ENCODE peak calls at places on chromosomes 1 and 21, in nine cellular contexts. One of them, this sample, is unnamed.

GRCh38 chr1:214318956-214319355 is 38.0 kb downstream of the SMYD2 start:
- DNase-seq in naive thymus-derived CD8-positive, alpha-beta T cell: no peak
- DNase-seq in type B pancreatic cell: no peak
- DNase-seq in NCI-H345: no peak
- DNase-seq in ELF-1: no peak
- DNase-seq in CD8-positive, alpha-beta T cell: no peak
- DNase-seq in stimulated activated CD8-positive, alpha-beta memory T cell treated with anti-CD3 and anti-CD28 coated beads, Interleukin-4, amount 100 ng/mL, for 1 hour: no peak
- DNase-seq in fibroblast of the aortic adventitia: no peak
- DNase-seq in effector CD8-positive, alpha-beta T cell: no peak
- DNase-seq in this sample: no peak

GRCh38 chr1:54542962-54543539 is 5.0 kb upstream of the ACOT11 start:
- DNase-seq in naive thymus-derived CD8-positive, alpha-beta T cell: no peak
- DNase-seq in type B pancreatic cell: no peak
- DNase-seq in NCI-H345: no peak
- DNase-seq in ELF-1: no peak
- DNase-seq in CD8-positive, alpha-beta T cell: no peak
- DNase-seq in stimulated activated CD8-positive, alpha-beta memory T cell treated with anti-CD3 and anti-CD28 coated beads, Interleukin-4, amount 100 ng/mL, for 1 hour: no peak
- DNase-seq in fibroblast of the aortic adventitia: peak; percentile 18
- DNase-seq in effector CD8-positive, alpha-beta T cell: no peak
- DNase-seq in this sample: no peak

GRCh38 chr1:157096881-157097280 is 2.7 kb downstream of the ETV3L start:
- DNase-seq in naive thymus-derived CD8-positive, alpha-beta T cell: no peak
- DNase-seq in type B pancreatic cell: no peak
- DNase-seq in NCI-H345: no peak
- DNase-seq in ELF-1: no peak
- DNase-seq in CD8-positive, alpha-beta T cell: no peak
- DNase-seq in stimulated activated CD8-positive, alpha-beta memory T cell treated with anti-CD3 and anti-CD28 coated beads, Interleukin-4, amount 100 ng/mL, for 1 hour: no peak
- DNase-seq in fibroblast of the aortic adventitia: no peak
- DNase-seq in effector CD8-positive, alpha-beta T cell: no peak
- DNase-seq in this sample: no peak

GRCh38 chr1:149849947-149850360 is 49.4 kb upstream of the BOLA1 start:
- DNase-seq in naive thymus-derived CD8-positive, alpha-beta T cell: no peak
- DNase-seq in type B pancreatic cell: no peak
- DNase-seq in NCI-H345: no peak
- DNase-seq in ELF-1: peak; percentile 23
- DNase-seq in CD8-positive, alpha-beta T cell: no peak
- DNase-seq in stimulated activated CD8-positive, alpha-beta memory T cell treated with anti-CD3 and anti-CD28 coated beads, Interleukin-4, amount 100 ng/mL, for 1 hour: no peak
- DNase-seq in fibroblast of the aortic adventitia: peak; percentile 17
- DNase-seq in effector CD8-positive, alpha-beta T cell: no peak
- DNase-seq in this sample: no peak

GRCh38 chr21:44704636-44705001 is 6.8 kb downstream of the TSPEAR start:
- DNase-seq in naive thymus-derived CD8-positive, alpha-beta T cell: no peak
- DNase-seq in type B pancreatic cell: no peak
- DNase-seq in NCI-H345: no peak
- DNase-seq in ELF-1: no peak
- DNase-seq in CD8-positive, alpha-beta T cell: no peak
- DNase-seq in stimulated activated CD8-positive, alpha-beta memory T cell treated with anti-CD3 and anti-CD28 coated beads, Interleukin-4, amount 100 ng/mL, for 1 hour: no peak
- DNase-seq in fibroblast of the aortic adventitia: no peak
- DNase-seq in effector CD8-positive, alpha-beta T cell: no peak
- DNase-seq in this sample: no peak

GRCh38 chr1:228150458-228151169 is 884 bp downstream of the GJC2 start:
- DNase-seq in naive thymus-derived CD8-positive, alpha-beta T cell: no peak
- DNase-seq in type B pancreatic cell: no peak
- DNase-seq in NCI-H345: no peak
- DNase-seq in ELF-1: no peak
- DNase-seq in CD8-positive, alpha-beta T cell: no peak
- DNase-seq in stimulated activated CD8-positive, alpha-beta memory T cell treated with anti-CD3 and anti-CD28 coated beads, Interleukin-4, amount 100 ng/mL, for 1 hour: no peak
- DNase-seq in fibroblast of the aortic adventitia: peak; percentile 96
- DNase-seq in effector CD8-positive, alpha-beta T cell: no peak
- DNase-seq in this sample: peak; percentile 84

GRCh38 chr1:188706742-188707141 is 1770.9 kb downstream of the BRINP3 start:
- DNase-seq in naive thymus-derived CD8-positive, alpha-beta T cell: no peak
- DNase-seq in type B pancreatic cell: no peak
- DNase-seq in NCI-H345: no peak
- DNase-seq in ELF-1: no peak
- DNase-seq in CD8-positive, alpha-beta T cell: no peak
- DNase-seq in stimulated activated CD8-positive, alpha-beta memory T cell treated with anti-CD3 and anti-CD28 coated beads, Interleukin-4, amount 100 ng/mL, for 1 hour: no peak
- DNase-seq in fibroblast of the aortic adventitia: peak; percentile 56
- DNase-seq in effector CD8-positive, alpha-beta T cell: no peak
- DNase-seq in this sample: no peak

GRCh38 chr1:92709738-92710137 is 75.2 kb downstream of the EVI5 start:
- DNase-seq in naive thymus-derived CD8-positive, alpha-beta T cell: no peak
- DNase-seq in type B pancreatic cell: no peak
- DNase-seq in NCI-H345: no peak
- DNase-seq in ELF-1: peak; percentile 3
- DNase-seq in CD8-positive, alpha-beta T cell: no peak
- DNase-seq in stimulated activated CD8-positive, alpha-beta memory T cell treated with anti-CD3 and anti-CD28 coated beads, Interleukin-4, amount 100 ng/mL, for 1 hour: no peak
- DNase-seq in fibroblast of the aortic adventitia: peak; percentile 53
- DNase-seq in effector CD8-positive, alpha-beta T cell: no peak
- DNase-seq in this sample: no peak

GRCh38 chr21:19246018-19246417 is 842.4 kb upstream of the TMPRSS15 start:
- DNase-seq in naive thymus-derived CD8-positive, alpha-beta T cell: no peak
- DNase-seq in type B pancreatic cell: no peak
- DNase-seq in NCI-H345: no peak
- DNase-seq in ELF-1: no peak
- DNase-seq in CD8-positive, alpha-beta T cell: no peak
- DNase-seq in stimulated activated CD8-positive, alpha-beta memory T cell treated with anti-CD3 and anti-CD28 coated beads, Interleukin-4, amount 100 ng/mL, for 1 hour: no peak
- DNase-seq in fibroblast of the aortic adventitia: no peak
- DNase-seq in effector CD8-positive, alpha-beta T cell: no peak
- DNase-seq in this sample: no peak

GRCh38 chr1:217275617-217276398 is 355.1 kb downstream of the GPATCH2 start:
- DNase-seq in naive thymus-derived CD8-positive, alpha-beta T cell: no peak
- DNase-seq in type B pancreatic cell: no peak
- DNase-seq in NCI-H345: no peak
- DNase-seq in ELF-1: no peak
- DNase-seq in CD8-positive, alpha-beta T cell: no peak
- DNase-seq in stimulated activated CD8-positive, alpha-beta memory T cell treated with anti-CD3 and anti-CD28 coated beads, Interleukin-4, amount 100 ng/mL, for 1 hour: no peak
- DNase-seq in fibroblast of the aortic adventitia: peak; percentile 82
- DNase-seq in effector CD8-positive, alpha-beta T cell: no peak
- DNase-seq in this sample: no peak

GRCh38 chr21:45502006-45502345 is 40.3 kb downstream of the SLC19A1 start:
- DNase-seq in naive thymus-derived CD8-positive, alpha-beta T cell: no peak
- DNase-seq in type B pancreatic cell: peak; percentile 64
- DNase-seq in NCI-H345: no peak
- DNase-seq in ELF-1: no peak
- DNase-seq in CD8-positive, alpha-beta T cell: no peak
- DNase-seq in stimulated activated CD8-positive, alpha-beta memory T cell treated with anti-CD3 and anti-CD28 coated beads, Interleukin-4, amount 100 ng/mL, for 1 hour: no peak
- DNase-seq in fibroblast of the aortic adventitia: no peak
- DNase-seq in effector CD8-positive, alpha-beta T cell: no peak
- DNase-seq in this sample: no peak

GRCh38 chr1:164671597-164672327 is 112.8 kb downstream of the PBX1 start:
- DNase-seq in naive thymus-derived CD8-positive, alpha-beta T cell: no peak
- DNase-seq in type B pancreatic cell: no peak
- DNase-seq in NCI-H345: peak; percentile 11
- DNase-seq in ELF-1: no peak
- DNase-seq in CD8-positive, alpha-beta T cell: no peak
- DNase-seq in stimulated activated CD8-positive, alpha-beta memory T cell treated with anti-CD3 and anti-CD28 coated beads, Interleukin-4, amount 100 ng/mL, for 1 hour: no peak
- DNase-seq in fibroblast of the aortic adventitia: no peak
- DNase-seq in effector CD8-positive, alpha-beta T cell: no peak
- DNase-seq in this sample: no peak

GRCh38 chr1:23951646-23952095 is 8.0 kb upstream of the PNRC2 start:
- DNase-seq in naive thymus-derived CD8-positive, alpha-beta T cell: no peak
- DNase-seq in type B pancreatic cell: no peak
- DNase-seq in NCI-H345: no peak
- DNase-seq in ELF-1: peak; percentile 32
- DNase-seq in CD8-positive, alpha-beta T cell: no peak
- DNase-seq in stimulated activated CD8-positive, alpha-beta memory T cell treated with anti-CD3 and anti-CD28 coated beads, Interleukin-4, amount 100 ng/mL, for 1 hour: no peak
- DNase-seq in fibroblast of the aortic adventitia: peak; percentile 80
- DNase-seq in effector CD8-positive, alpha-beta T cell: no peak
- DNase-seq in this sample: no peak

GRCh38 chr1:15760520-15761211 is 2.1 kb downstream of the FBLIM1 start:
- DNase-seq in naive thymus-derived CD8-positive, alpha-beta T cell: no peak
- DNase-seq in type B pancreatic cell: no peak
- DNase-seq in NCI-H345: no peak
- DNase-seq in ELF-1: peak; percentile 83
- DNase-seq in CD8-positive, alpha-beta T cell: no peak
- DNase-seq in stimulated activated CD8-positive, alpha-beta memory T cell treated with anti-CD3 and anti-CD28 coated beads, Interleukin-4, amount 100 ng/mL, for 1 hour: no peak
- DNase-seq in fibroblast of the aortic adventitia: peak; percentile 81
- DNase-seq in effector CD8-positive, alpha-beta T cell: no peak
- DNase-seq in this sample: no peak

GRCh38 chr1:200905411-200906052 is 10.8 kb downstream of the INAVA start:
- DNase-seq in naive thymus-derived CD8-positive, alpha-beta T cell: no peak
- DNase-seq in type B pancreatic cell: no peak
- DNase-seq in NCI-H345: no peak
- DNase-seq in ELF-1: no peak
- DNase-seq in CD8-positive, alpha-beta T cell: no peak
- DNase-seq in stimulated activated CD8-positive, alpha-beta memory T cell treated with anti-CD3 and anti-CD28 coated beads, Interleukin-4, amount 100 ng/mL, for 1 hour: no peak
- DNase-seq in fibroblast of the aortic adventitia: no peak
- DNase-seq in effector CD8-positive, alpha-beta T cell: no peak
- DNase-seq in this sample: no peak

GRCh38 chr1:156766288-156767100 is 841 bp upstream of the PRCC start:
- DNase-seq in naive thymus-derived CD8-positive, alpha-beta T cell: no peak
- DNase-seq in type B pancreatic cell: no peak
- DNase-seq in NCI-H345: no peak
- DNase-seq in ELF-1: no peak
- DNase-seq in CD8-positive, alpha-beta T cell: no peak
- DNase-seq in stimulated activated CD8-positive, alpha-beta memory T cell treated with anti-CD3 and anti-CD28 coated beads, Interleukin-4, amount 100 ng/mL, for 1 hour: no peak
- DNase-seq in fibroblast of the aortic adventitia: no peak
- DNase-seq in effector CD8-positive, alpha-beta T cell: no peak
- DNase-seq in this sample: no peak

GRCh38 chr1:103496014-103496635 is 29.4 kb upstream of the RNPC3 start:
- DNase-seq in naive thymus-derived CD8-positive, alpha-beta T cell: no peak
- DNase-seq in type B pancreatic cell: no peak
- DNase-seq in NCI-H345: no peak
- DNase-seq in ELF-1: no peak
- DNase-seq in CD8-positive, alpha-beta T cell: no peak
- DNase-seq in stimulated activated CD8-positive, alpha-beta memory T cell treated with anti-CD3 and anti-CD28 coated beads, Interleukin-4, amount 100 ng/mL, for 1 hour: no peak
- DNase-seq in fibroblast of the aortic adventitia: peak; percentile 68
- DNase-seq in effector CD8-positive, alpha-beta T cell: no peak
- DNase-seq in this sample: no peak

GRCh38 chr1:85061711-85062424 is 13.6 kb upstream of the MCOLN3 start:
- DNase-seq in naive thymus-derived CD8-positive, alpha-beta T cell: peak; percentile 56
- DNase-seq in type B pancreatic cell: peak; percentile 89
- DNase-seq in NCI-H345: peak; percentile 98
- DNase-seq in ELF-1: peak; percentile 96
- DNase-seq in CD8-positive, alpha-beta T cell: peak; percentile 74
- DNase-seq in stimulated activated CD8-positive, alpha-beta memory T cell treated with anti-CD3 and anti-CD28 coated beads, Interleukin-4, amount 100 ng/mL, for 1 hour: peak; percentile 28
- DNase-seq in fibroblast of the aortic adventitia: peak; percentile 100
- DNase-seq in effector CD8-positive, alpha-beta T cell: peak; percentile 72
- DNase-seq in this sample: peak; percentile 58

GRCh38 chr1:235325854-235326253 is 2.1 kb downstream of the ARID4B start:
- DNase-seq in naive thymus-derived CD8-positive, alpha-beta T cell: no peak
- DNase-seq in type B pancreatic cell: no peak
- DNase-seq in NCI-H345: no peak
- DNase-seq in ELF-1: no peak
- DNase-seq in CD8-positive, alpha-beta T cell: no peak
- DNase-seq in stimulated activated CD8-positive, alpha-beta memory T cell treated with anti-CD3 and anti-CD28 coated beads, Interleukin-4, amount 100 ng/mL, for 1 hour: no peak
- DNase-seq in fibroblast of the aortic adventitia: no peak
- DNase-seq in effector CD8-positive, alpha-beta T cell: no peak
- DNase-seq in this sample: no peak

GRCh38 chr1:202017385-202018225 is 7.2 kb downstream of the ELF3 start:
- DNase-seq in naive thymus-derived CD8-positive, alpha-beta T cell: no peak
- DNase-seq in type B pancreatic cell: no peak
- DNase-seq in NCI-H345: peak; percentile 33
- DNase-seq in ELF-1: peak; percentile 45
- DNase-seq in CD8-positive, alpha-beta T cell: no peak
- DNase-seq in stimulated activated CD8-positive, alpha-beta memory T cell treated with anti-CD3 and anti-CD28 coated beads, Interleukin-4, amount 100 ng/mL, for 1 hour: no peak
- DNase-seq in fibroblast of the aortic adventitia: no peak
- DNase-seq in effector CD8-positive, alpha-beta T cell: no peak
- DNase-seq in this sample: no peak

GRCh38 chr1:210222288-210223006 is 10.1 kb upstream of the SERTAD4 start:
- DNase-seq in naive thymus-derived CD8-positive, alpha-beta T cell: no peak
- DNase-seq in type B pancreatic cell: no peak
- DNase-seq in NCI-H345: peak; percentile 55
- DNase-seq in ELF-1: peak; percentile 71
- DNase-seq in CD8-positive, alpha-beta T cell: no peak
- DNase-seq in stimulated activated CD8-positive, alpha-beta memory T cell treated with anti-CD3 and anti-CD28 coated beads, Interleukin-4, amount 100 ng/mL, for 1 hour: no peak
- DNase-seq in fibroblast of the aortic adventitia: no peak
- DNase-seq in effector CD8-positive, alpha-beta T cell: no peak
- DNase-seq in this sample: no peak

GRCh38 chr1:104294259-104294658 is 544.6 kb downstream of the AMY1C start:
- DNase-seq in naive thymus-derived CD8-positive, alpha-beta T cell: no peak
- DNase-seq in type B pancreatic cell: no peak
- DNase-seq in NCI-H345: no peak
- DNase-seq in ELF-1: no peak
- DNase-seq in CD8-positive, alpha-beta T cell: no peak
- DNase-seq in stimulated activated CD8-positive, alpha-beta memory T cell treated with anti-CD3 and anti-CD28 coated beads, Interleukin-4, amount 100 ng/mL, for 1 hour: no peak
- DNase-seq in fibroblast of the aortic adventitia: no peak
- DNase-seq in effector CD8-positive, alpha-beta T cell: no peak
- DNase-seq in this sample: no peak

GRCh38 chr1:96997717-96998116 is 276.1 kb downstream of the PTBP2 start:
- DNase-seq in naive thymus-derived CD8-positive, alpha-beta T cell: no peak
- DNase-seq in type B pancreatic cell: no peak
- DNase-seq in NCI-H345: no peak
- DNase-seq in ELF-1: no peak
- DNase-seq in CD8-positive, alpha-beta T cell: no peak
- DNase-seq in stimulated activated CD8-positive, alpha-beta memory T cell treated with anti-CD3 and anti-CD28 coated beads, Interleukin-4, amount 100 ng/mL, for 1 hour: no peak
- DNase-seq in fibroblast of the aortic adventitia: no peak
- DNase-seq in effector CD8-positive, alpha-beta T cell: no peak
- DNase-seq in this sample: no peak

GRCh38 chr1:112674986-112675727 is 698 bp downstream of the MOV10 start:
- DNase-seq in naive thymus-derived CD8-positive, alpha-beta T cell: peak; percentile 50
- DNase-seq in type B pancreatic cell: peak; percentile 80
- DNase-seq in NCI-H345: peak; percentile 63
- DNase-seq in ELF-1: peak; percentile 58
- DNase-seq in CD8-positive, alpha-beta T cell: no peak
- DNase-seq in stimulated activated CD8-positive, alpha-beta memory T cell treated with anti-CD3 and anti-CD28 coated beads, Interleukin-4, amount 100 ng/mL, for 1 hour: no peak
- DNase-seq in fibroblast of the aortic adventitia: no peak
- DNase-seq in effector CD8-positive, alpha-beta T cell: peak; percentile 9
- DNase-seq in this sample: no peak

GRCh38 chr1:97668945-97669344 is 251.9 kb downstream of the DPYD start:
- DNase-seq in naive thymus-derived CD8-positive, alpha-beta T cell: no peak
- DNase-seq in type B pancreatic cell: no peak
- DNase-seq in NCI-H345: no peak
- DNase-seq in ELF-1: no peak
- DNase-seq in CD8-positive, alpha-beta T cell: no peak
- DNase-seq in stimulated activated CD8-positive, alpha-beta memory T cell treated with anti-CD3 and anti-CD28 coated beads, Interleukin-4, amount 100 ng/mL, for 1 hour: no peak
- DNase-seq in fibroblast of the aortic adventitia: peak; percentile 36
- DNase-seq in effector CD8-positive, alpha-beta T cell: no peak
- DNase-seq in this sample: no peak

GRCh38 chr1:76268341-76268740 is 193.8 kb downstream of the ST6GALNAC3 start:
- DNase-seq in naive thymus-derived CD8-positive, alpha-beta T cell: no peak
- DNase-seq in type B pancreatic cell: no peak
- DNase-seq in NCI-H345: no peak
- DNase-seq in ELF-1: no peak
- DNase-seq in CD8-positive, alpha-beta T cell: no peak
- DNase-seq in stimulated activated CD8-positive, alpha-beta memory T cell treated with anti-CD3 and anti-CD28 coated beads, Interleukin-4, amount 100 ng/mL, for 1 hour: no peak
- DNase-seq in fibroblast of the aortic adventitia: no peak
- DNase-seq in effector CD8-positive, alpha-beta T cell: no peak
- DNase-seq in this sample: no peak

GRCh38 chr1:198725090-198725489 is 86.2 kb downstream of the PTPRC start:
- DNase-seq in naive thymus-derived CD8-positive, alpha-beta T cell: no peak
- DNase-seq in type B pancreatic cell: no peak
- DNase-seq in NCI-H345: no peak
- DNase-seq in ELF-1: no peak
- DNase-seq in CD8-positive, alpha-beta T cell: no peak
- DNase-seq in stimulated activated CD8-positive, alpha-beta memory T cell treated with anti-CD3 and anti-CD28 coated beads, Interleukin-4, amount 100 ng/mL, for 1 hour: no peak
- DNase-seq in fibroblast of the aortic adventitia: no peak
- DNase-seq in effector CD8-positive, alpha-beta T cell: no peak
- DNase-seq in this sample: no peak

GRCh38 chr1:65362545-65362944 is 53.2 kb downstream of the DNAJC6 start:
- DNase-seq in naive thymus-derived CD8-positive, alpha-beta T cell: no peak
- DNase-seq in type B pancreatic cell: no peak
- DNase-seq in NCI-H345: no peak
- DNase-seq in ELF-1: no peak
- DNase-seq in CD8-positive, alpha-beta T cell: no peak
- DNase-seq in stimulated activated CD8-positive, alpha-beta memory T cell treated with anti-CD3 and anti-CD28 coated beads, Interleukin-4, amount 100 ng/mL, for 1 hour: no peak
- DNase-seq in fibroblast of the aortic adventitia: no peak
- DNase-seq in effector CD8-positive, alpha-beta T cell: no peak
- DNase-seq in this sample: no peak

GRCh38 chr1:19436716-19437476 is 48.4 kb downstream of the CAPZB start:
- DNase-seq in naive thymus-derived CD8-positive, alpha-beta T cell: no peak
- DNase-seq in type B pancreatic cell: no peak
- DNase-seq in NCI-H345: no peak
- DNase-seq in ELF-1: no peak
- DNase-seq in CD8-positive, alpha-beta T cell: no peak
- DNase-seq in stimulated activated CD8-positive, alpha-beta memory T cell treated with anti-CD3 and anti-CD28 coated beads, Interleukin-4, amount 100 ng/mL, for 1 hour: no peak
- DNase-seq in fibroblast of the aortic adventitia: peak; percentile 65
- DNase-seq in effector CD8-positive, alpha-beta T cell: no peak
- DNase-seq in this sample: no peak

GRCh38 chr1:26574690-26575349 is 45.3 kb downstream of the RPS6KA1 start:
- DNase-seq in naive thymus-derived CD8-positive, alpha-beta T cell: no peak
- DNase-seq in type B pancreatic cell: no peak
- DNase-seq in NCI-H345: no peak
- DNase-seq in ELF-1: no peak
- DNase-seq in CD8-positive, alpha-beta T cell: no peak
- DNase-seq in stimulated activated CD8-positive, alpha-beta memory T cell treated with anti-CD3 and anti-CD28 coated beads, Interleukin-4, amount 100 ng/mL, for 1 hour: no peak
- DNase-seq in fibroblast of the aortic adventitia: peak; percentile 63
- DNase-seq in effector CD8-positive, alpha-beta T cell: no peak
- DNase-seq in this sample: no peak

GRCh38 chr1:172668097-172668496 is 9.2 kb downstream of the FASLG start:
- DNase-seq in naive thymus-derived CD8-positive, alpha-beta T cell: no peak
- DNase-seq in type B pancreatic cell: no peak
- DNase-seq in NCI-H345: no peak
- DNase-seq in ELF-1: no peak
- DNase-seq in CD8-positive, alpha-beta T cell: no peak
- DNase-seq in stimulated activated CD8-positive, alpha-beta memory T cell treated with anti-CD3 and anti-CD28 coated beads, Interleukin-4, amount 100 ng/mL, for 1 hour: no peak
- DNase-seq in fibroblast of the aortic adventitia: no peak
- DNase-seq in effector CD8-positive, alpha-beta T cell: no peak
- DNase-seq in this sample: no peak

This sample was measured in amygdala.